ENCODE peak calls at places on chromosomes 16 and 17, in five cellular contexts. N, S, C, Y and D are unnamed samples.
A peak's percentile ranks its signal among the peaks of the same experiment; 100 is the strongest.

GRCh38 chr16:80804061-80804450 is 342 bp downstream of the CDYL2 start:
- DNase-seq in C (peak; percentile 31), S (peak; percentile 69), N (peak; percentile 59), Y (peak; percentile 47), D (peak; percentile 75)

GRCh38 chr16:14324581-14324980 is 253.5 kb downstream of the MRTFB start:
- DNase-seq in Y (no peak), S (no peak), C (peak; percentile 35), N (no peak), D (no peak)

GRCh38 chr17:59028328-59028727 is 78.4 kb downstream of the TRIM37 start:
- DNase-seq in S (no peak), Y (no peak), N (no peak), C (no peak), D (no peak)

GRCh38 chr16:87784812-87785211 is 19.0 kb upstream of the KLHDC4 start:
- DNase-seq in S (no peak), N (no peak), C (no peak), Y (no peak), D (no peak)

GRCh38 chr17:46771601-46772012 is 46.9 kb downstream of the WNT3 start:
- DNase-seq in Y (no peak), S (no peak), C (no peak), N (peak; percentile 40), D (peak; percentile 91)

GRCh38 chr17:45783593-45784292 is 377 bp upstream of the CRHR1 start:
- DNase-seq in S (no peak), Y (peak; percentile 33), C (no peak), N (no peak), D (peak; percentile 95)

GRCh38 chr16:59597269-59597668 is 863.2 kb upstream of the GOT2 start:
- DNase-seq in S (no peak), Y (no peak), N (no peak), C (peak; percentile 3), D (no peak)

GRCh38 chr17:49987681-49988441 is 7.2 kb downstream of the DLX3 start:
- DNase-seq in S (no peak), Y (peak; percentile 62), C (peak; percentile 42), N (no peak), D (peak; percentile 77)

GRCh38 chr16:10183606-10183959 is 1.4 kb upstream of the GRIN2A start:
- DNase-seq in S (no peak), Y (no peak), C (no peak), N (no peak), D (peak; percentile 41)

GRCh38 chr16:81650982-81651562 is 128.0 kb upstream of the PLCG2 start:
- DNase-seq in S (no peak), C (no peak), N (peak; percentile 78), Y (peak; percentile 18), D (peak; percentile 89)

GRCh38 chr17:55421179-55421934 is at the start of gene MMD:
- DNase-seq in C (peak; percentile 63), S (peak; percentile 44), N (no peak), Y (no peak), D (peak; percentile 82)

GRCh38 chr16:19410435-19411153 is 7.1 kb upstream of the TMC5 start:
- DNase-seq in C (no peak), N (peak; percentile 9), Y (peak; percentile 36), S (peak; percentile 34), D (peak; percentile 91)

GRCh38 chr16:67528870-67529638 is 425 bp downstream of the RIPOR1 start:
- DNase-seq in S (no peak), N (peak; percentile 58), C (peak; percentile 46), Y (peak; percentile 48), D (peak; percentile 87)

GRCh38 chr16:22664132-22664531 is 149.8 kb upstream of the HS3ST2 start:
- DNase-seq in S (no peak), C (no peak), N (no peak), Y (no peak), D (no peak)

GRCh38 chr17:2174471-2175293 is 119.8 kb downstream of the HIC1 start:
- DNase-seq in C (no peak), N (peak; percentile 81), S (no peak), Y (no peak), D (no peak)

GRCh38 chr17:77323413-77324171 is 182.8 kb downstream of the SEC14L1 start:
- DNase-seq in Y (no peak), C (no peak), S (peak; percentile 76), N (peak; percentile 61), D (peak; percentile 60)

GRCh38 chr17:76537288-76537577 is 276 bp downstream of the CYGB start:
- DNase-seq in Y (no peak), N (peak; percentile 68), C (no peak), S (no peak), D (peak; percentile 89)

GRCh38 chr16:84079664-84080063 is 37.1 kb upstream of the SLC38A8 start:
- DNase-seq in C (no peak), S (no peak), Y (no peak), N (no peak), D (no peak)

GRCh38 chr17:39755550-39756375 is 18.0 kb downstream of the GRB7 start:
- DNase-seq in S (peak; percentile 80), Y (no peak), C (no peak), N (no peak), D (peak; percentile 57)

GRCh38 chr17:49556183-49556943 is 19.3 kb upstream of the NXPH3 start:
- DNase-seq in C (peak; percentile 44), N (peak; percentile 82), S (peak; percentile 81), Y (peak; percentile 88), D (peak; percentile 97)

GRCh38 chr17:10460062-10460461 is 9.3 kb downstream of the MYH4 start:
- DNase-seq in C (no peak), S (no peak), Y (no peak), N (no peak), D (no peak)

GRCh38 chr17:1725642-1726511 is 1.4 kb downstream of the WDR81 start:
- DNase-seq in N (no peak), Y (no peak), S (no peak), C (no peak), D (no peak)

GRCh38 chr16:17273142-17273561 is 197.6 kb downstream of the XYLT1 start:
- DNase-seq in C (peak; percentile 78), N (no peak), Y (no peak), S (no peak), D (no peak)

GRCh38 chr17:49146620-49147306 is 14.2 kb downstream of the B4GALNT2 start:
- DNase-seq in C (peak; percentile 97), S (no peak), Y (peak; percentile 66), N (no peak), D (no peak)

GRCh38 chr17:39229274-39229913 is 3.6 kb upstream of the STAC2 start:
- DNase-seq in Y (no peak), N (no peak), S (no peak), C (no peak), D (peak; percentile 36)

GRCh38 chr16:86669285-86669805 is 91.0 kb downstream of the FOXL1 start:
- DNase-seq in C (no peak), Y (no peak), S (no peak), N (no peak), D (no peak)

GRCh38 chr17:45584092-45585036 is 93.8 kb upstream of the PLEKHM1 start:
- DNase-seq in N (peak; percentile 47), C (peak; percentile 85), S (peak; percentile 89), Y (peak; percentile 54), D (peak; percentile 84)

GRCh38 chr16:916400-916799 is 54.4 kb downstream of the LMF1 start:
- DNase-seq in N (no peak), Y (no peak), C (no peak), S (no peak), D (no peak)

DNA sequence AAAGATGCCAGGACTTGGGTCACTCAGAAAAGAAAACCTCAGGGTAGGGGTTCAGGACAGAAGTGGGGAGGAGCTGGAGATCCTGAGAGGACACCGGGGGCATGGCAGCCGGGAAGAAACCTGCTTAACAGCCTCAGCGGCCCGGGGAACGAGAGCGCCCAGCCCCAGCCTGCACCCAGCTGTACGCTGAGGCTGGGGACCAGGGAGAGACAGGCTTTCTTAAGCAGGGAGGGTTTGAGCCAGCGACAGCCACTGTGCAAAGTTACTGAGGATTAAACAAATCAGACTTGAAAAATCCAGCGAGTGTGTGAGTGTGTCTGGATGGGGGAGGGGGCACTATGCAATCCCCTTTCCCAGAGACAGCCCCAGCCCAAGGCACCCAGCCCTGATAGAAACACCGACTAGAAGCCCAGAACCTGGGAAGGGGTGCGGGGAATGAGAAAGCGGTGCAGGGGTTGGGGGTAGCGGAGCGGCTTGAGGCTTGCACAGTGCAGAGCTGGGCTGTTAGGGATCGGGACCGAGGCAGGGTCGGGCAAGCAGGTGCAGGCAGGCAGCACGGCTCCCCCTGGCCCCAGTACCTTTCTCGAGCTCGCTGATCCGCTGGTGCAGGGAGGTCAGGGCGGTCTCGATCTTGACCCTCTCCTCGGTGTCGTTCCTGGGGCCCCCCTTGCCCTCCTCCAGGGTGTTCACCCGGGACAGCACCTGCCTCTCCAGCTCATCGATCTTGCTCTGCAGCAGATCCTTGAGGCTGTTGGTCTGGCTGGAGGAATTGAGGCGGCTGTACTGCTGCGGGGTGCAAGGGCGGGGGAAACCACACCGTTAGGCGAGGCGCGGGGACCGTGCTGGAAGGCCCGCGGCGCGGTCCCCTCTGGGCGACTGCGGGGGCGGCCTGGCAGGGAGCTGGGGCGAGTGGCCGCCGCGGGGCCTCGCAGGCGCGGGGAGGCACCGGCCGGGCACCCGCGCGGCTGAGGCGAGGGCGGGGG is 1.2 kb downstream of the NPTX1 start:
- DNase-seq in S (no peak), N (no peak), C (no peak), Y (peak; percentile 42), D (peak; percentile 86)
- H3K27me3 ChIP-seq in S (peaks cover 5% of the 10 kb centered on the region), N (peaks cover 99% of the 10 kb centered on the region), C (peaks cover 54% of the 10 kb centered on the region), Y (peaks cover 97% of the 10 kb centered on the region), D (peaks cover 84% of the 10 kb centered on the region)

GRCh38 chr17:15342460-15342859 is 1.1 kb upstream of the TEKT3 start:
- DNase-seq in C (no peak), Y (no peak), N (no peak), S (no peak), D (no peak)

GRCh38 chr17:15343749-15344148 is 2.4 kb upstream of the TEKT3 start:
- DNase-seq in N (no peak), C (peak; percentile 24), Y (no peak), S (no peak), D (no peak)

GRCh38 chr17:15341966-15342365 is 569 bp upstream of the TEKT3 start:
- DNase-seq in Y (no peak), C (no peak), S (no peak), N (no peak), D (no peak)

GRCh38 chr17:15341385-15341849 is at the start of gene TEKT3:
- DNase-seq in S (peak; percentile 1), C (peak; percentile 57), N (peak; percentile 88), Y (no peak), D (peak; percentile 95)

GRCh38 chr17:15340966-15341365 is 431 bp downstream of the TEKT3 start:
- DNase-seq in S (no peak), C (no peak), Y (no peak), N (no peak), D (peak; percentile 53)
- H3K27me3 ChIP-seq in S (no peaks in the 10 kb centered on the region), C (no peaks in the 10 kb centered on the region), Y (peaks cover 31% of the 10 kb centered on the region), N (peaks cover 38% of the 10 kb centered on the region), D (peaks cover 9% of the 10 kb centered on the region)

GRCh38 chr16:55326261-55326802 is 2.3 kb downstream of the IRX6 start:
- DNase-seq in Y (no peak), C (no peak), S (no peak), N (no peak), D (peak; percentile 33)

GRCh38 chr16:55322327-55322726 is 1.7 kb upstream of the IRX6 start:
- DNase-seq in C (no peak), Y (no peak), N (no peak), S (no peak), D (no peak)

GRCh38 chr16:55325458-55326109 is 1.6 kb downstream of the IRX6 start:
- DNase-seq in C (no peak), N (no peak), Y (no peak), S (no peak), D (no peak)

GRCh38 chr16:55323637-55324490 is at the start of gene IRX6:
- DNase-seq in S (no peak), N (peak; percentile 68), Y (peak; percentile 47), C (peak; percentile 37), D (peak; percentile 91)

GRCh38 chr16:55324491-55325447 is 766 bp downstream of the IRX6 start:
- DNase-seq in N (peak; percentile 30), S (no peak), Y (peak; percentile 22), C (peak; percentile 22), D (peak; percentile 72)
- H3K27me3 ChIP-seq in N (peaks cover 82% of the 10 kb centered on the region), S (peaks cover 2% of the 10 kb centered on the region), Y (peaks cover 67% of the 10 kb centered on the region), C (peaks cover 8% of the 10 kb centered on the region), D (peaks cover 74% of the 10 kb centered on the region)

GRCh38 chr17:70353408-70354092 is 184.2 kb downstream of the KCNJ2 start:
- DNase-seq in C (no peak), Y (no peak), N (no peak), S (no peak), D (no peak)
- H3K27me3 ChIP-seq in C (peaks cover 2% of the 10 kb centered on the region), Y (no peaks in the 10 kb centered on the region), N (no peaks in the 10 kb centered on the region), S (no peaks in the 10 kb centered on the region), D (no peaks in the 10 kb centered on the region)